ENCODE peak calls at places on chromosomes 6 and 20, in seven cellular contexts. One of them, this sample, is unnamed.

GRCh38 chr6:108661430-108661829 is 100.7 kb downstream of the FOXO3 start:
- DNase-seq in astrocyte of the spinal cord: peak
- DNase-seq in renal cortical epithelial cell: no peak
- DNase-seq in kidney: no peak
- DNase-seq in adrenal gland: peak
- DNase-seq in NCI-H1930: no peak
- DNase-seq in NCI-H345: no peak
- DNase-seq in this sample: no peak

GRCh38 chr6:122969999-122970398 is 26.0 kb upstream of the CLVS2 start:
- DNase-seq in astrocyte of the spinal cord: no peak
- DNase-seq in renal cortical epithelial cell: no peak
- DNase-seq in kidney: no peak
- DNase-seq in adrenal gland: no peak
- DNase-seq in NCI-H1930: no peak
- DNase-seq in NCI-H345: no peak
- DNase-seq in this sample: no peak

GRCh38 chr6:111871725-111872520 is 1.3 kb downstream of the FYN start:
- DNase-seq in astrocyte of the spinal cord: peak
- DNase-seq in renal cortical epithelial cell: no peak
- DNase-seq in kidney: peak
- DNase-seq in adrenal gland: no peak
- DNase-seq in NCI-H1930: no peak
- DNase-seq in NCI-H345: no peak
- DNase-seq in this sample: no peak

GRCh38 chr6:12423852-12424251 is 133.7 kb downstream of the EDN1 start:
- DNase-seq in astrocyte of the spinal cord: peak
- DNase-seq in renal cortical epithelial cell: peak
- DNase-seq in kidney: no peak
- DNase-seq in adrenal gland: no peak
- DNase-seq in NCI-H1930: no peak
- DNase-seq in NCI-H345: no peak
- DNase-seq in this sample: no peak

GRCh38 chr6:56849876-56850275 is 105.0 kb upstream of the BEND6 start:
- DNase-seq in astrocyte of the spinal cord: peak
- DNase-seq in renal cortical epithelial cell: peak
- DNase-seq in kidney: no peak
- DNase-seq in adrenal gland: no peak
- DNase-seq in NCI-H1930: no peak
- DNase-seq in NCI-H345: no peak
- DNase-seq in this sample: no peak

GRCh38 chr6:119132211-119133004 is 53.9 kb upstream of the FAM184A start:
- DNase-seq in astrocyte of the spinal cord: peak
- DNase-seq in renal cortical epithelial cell: no peak
- DNase-seq in kidney: no peak
- DNase-seq in adrenal gland: no peak
- DNase-seq in NCI-H1930: no peak
- DNase-seq in NCI-H345: no peak
- DNase-seq in this sample: no peak

GRCh38 chr20:40591104-40591503 is 97.9 kb downstream of the MAFB start:
- DNase-seq in astrocyte of the spinal cord: no peak
- DNase-seq in renal cortical epithelial cell: no peak
- DNase-seq in kidney: no peak
- DNase-seq in adrenal gland: no peak
- DNase-seq in NCI-H1930: no peak
- DNase-seq in NCI-H345: no peak
- DNase-seq in this sample: no peak

GRCh38 chr20:54343634-54344033 is 131.8 kb upstream of the DOK5 start:
- DNase-seq in astrocyte of the spinal cord: no peak
- DNase-seq in renal cortical epithelial cell: peak
- DNase-seq in kidney: no peak
- DNase-seq in adrenal gland: no peak
- DNase-seq in NCI-H1930: no peak
- DNase-seq in NCI-H345: no peak
- DNase-seq in this sample: no peak

GRCh38 chr6:16496210-16496609 is 257.8 kb downstream of the GMPR start:
- DNase-seq in astrocyte of the spinal cord: no peak
- DNase-seq in renal cortical epithelial cell: no peak
- DNase-seq in kidney: no peak
- DNase-seq in adrenal gland: no peak
- DNase-seq in NCI-H1930: no peak
- DNase-seq in NCI-H345: no peak
- DNase-seq in this sample: no peak

GRCh38 chr20:11810316-11811130 is 107.2 kb upstream of the BTBD3 start:
- DNase-seq in astrocyte of the spinal cord: peak
- DNase-seq in renal cortical epithelial cell: peak
- DNase-seq in kidney: no peak
- DNase-seq in adrenal gland: no peak
- DNase-seq in NCI-H1930: no peak
- DNase-seq in NCI-H345: peak
- DNase-seq in this sample: no peak

GRCh38 chr20:44401770-44402390 is 46.4 kb downstream of the HNF4A start:
- DNase-seq in astrocyte of the spinal cord: no peak
- DNase-seq in renal cortical epithelial cell: no peak
- DNase-seq in kidney: no peak
- DNase-seq in adrenal gland: no peak
- DNase-seq in NCI-H1930: no peak
- DNase-seq in NCI-H345: no peak
- DNase-seq in this sample: no peak

GRCh38 chr20:62522748-62523396 is 47.1 kb upstream of the GATA5 start:
- DNase-seq in astrocyte of the spinal cord: no peak
- DNase-seq in renal cortical epithelial cell: no peak
- DNase-seq in kidney: no peak
- DNase-seq in adrenal gland: no peak
- DNase-seq in NCI-H1930: no peak
- DNase-seq in NCI-H345: no peak
- DNase-seq in this sample: no peak

GRCh38 chr6:45920819-45921511 is 94.7 kb downstream of the CLIC5 start:
- DNase-seq in astrocyte of the spinal cord: no peak
- DNase-seq in renal cortical epithelial cell: no peak
- DNase-seq in kidney: no peak
- DNase-seq in adrenal gland: no peak
- DNase-seq in NCI-H1930: no peak
- DNase-seq in NCI-H345: no peak
- DNase-seq in this sample: no peak

GRCh38 chr6:53770690-53771320 is 24.0 kb upstream of the LRRC1 start:
- DNase-seq in astrocyte of the spinal cord: no peak
- DNase-seq in renal cortical epithelial cell: no peak
- DNase-seq in kidney: no peak
- DNase-seq in adrenal gland: no peak
- DNase-seq in NCI-H1930: no peak
- DNase-seq in NCI-H345: no peak
- DNase-seq in this sample: no peak

This sample was measured in NCI-H460.